ENCODE peak calls at places on chromosomes 13 and 19, in four cellular contexts. G, I, N and J are unnamed samples.

GRCh38 chr19:10861118-10861651 is 10.2 kb upstream of the CARM1 start:
- DNase-seq in G (no peak), I (peak; percentile 75), N (no peak), J (peak; percentile 62)

GRCh38 chr19:15379996-15380647 is 535 bp upstream of the AKAP8 start:
- DNase-seq in G (peak; percentile 11), I (peak; percentile 89), N (peak; percentile 68), J (peak; percentile 94)

GRCh38 chr19:1744133-1744665 is 9.1 kb upstream of the ONECUT3 start:
- DNase-seq in G (no peak), I (no peak), N (no peak), J (no peak)

GRCh38 chr13:98575009-98575866 is 1.7 kb downstream of the STK24 start:
- DNase-seq in G (no peak), I (no peak), N (no peak), J (peak; percentile 45)

GRCh38 chr19:8017808-8018207 is 12.4 kb upstream of the ELAVL1 start:
- DNase-seq in G (no peak), I (no peak), N (no peak), J (no peak)

GRCh38 chr19:23996549-23996948 is 81.9 kb downstream of the ZNF726 start:
- DNase-seq in G (no peak), I (peak; percentile 28), N (no peak), J (peak; percentile 46)

GRCh38 chr19:34096020-34096915 is 76.0 kb upstream of the LSM14A start:
- DNase-seq in G (peak; percentile 50), I (peak; percentile 46), N (no peak), J (peak; percentile 67)

GRCh38 chr19:52170304-52170703 is 1.1 kb downstream of the ZNF836 start:
- DNase-seq in G (no peak), I (no peak), N (no peak), J (no peak)

GRCh38 chr19:19860756-19861390 is 4.8 kb upstream of the ZNF253 start:
- DNase-seq in G (no peak), I (peak; percentile 92), N (peak; percentile 93), J (peak; percentile 99)

GRCh38 chr19:2399582-2399981 is 27.8 kb downstream of the TIMM13 start:
- DNase-seq in G (no peak), I (no peak), N (no peak), J (no peak)

GRCh38 chr19:51354742-51355148 is 11.4 kb downstream of the ETFB start:
- DNase-seq in G (peak; percentile 19), I (peak; percentile 73), N (no peak), J (peak; percentile 84)

GRCh38 chr19:47663911-47664771 is 49.1 kb upstream of the EHD2 start:
- DNase-seq in G (peak; percentile 99), I (no peak), N (no peak), J (peak; percentile 86)

GRCh38 chr13:26561636-26562537 is 4.4 kb downstream of the WASF3 start:
- DNase-seq in G (peak; percentile 84), I (no peak), N (no peak), J (peak; percentile 22)

GRCh38 chr13:52048516-52048915 is 24.0 kb downstream of the UTP14C start:
- DNase-seq in G (peak; percentile 41), I (no peak), N (no peak), J (no peak)

GRCh38 chr13:54357284-54357933 is 1328.8 kb downstream of the OLFM4 start:
- DNase-seq in G (no peak), I (peak; percentile 39), N (no peak), J (peak; percentile 34)

GRCh38 chr13:30752991-30753616 is 17.8 kb downstream of the ALOX5AP start:
- DNase-seq in G (no peak), I (no peak), N (no peak), J (no peak)

GRCh38 chr19:7981661-7982060 is 23.8 kb downstream of the ELAVL1 start:
- DNase-seq in G (no peak), I (no peak), N (no peak), J (no peak)

GRCh38 chr13:111327701-111328100 is 7.3 kb downstream of the TEX29 start:
- DNase-seq in G (no peak), I (no peak), N (no peak), J (no peak)

GRCh38 chr13:113635709-113636108 is 22.3 kb downstream of the ATP4B start:
- DNase-seq in G (no peak), I (no peak), N (no peak), J (no peak)

GRCh38 chr13:110331362-110331761 is 24.3 kb downstream of the COL4A2 start:
- DNase-seq in G (peak; percentile 69), I (no peak), N (no peak), J (no peak)

GRCh38 chr13:106532111-106532929 is 3.1 kb downstream of the EFNB2 start:
- DNase-seq in G (peak; percentile 32), I (no peak), N (no peak), J (peak; percentile 47)

GRCh38 chr19:32104465-32105235 is 240.8 kb upstream of the ZNF507 start:
- DNase-seq in G (no peak), I (no peak), N (no peak), J (no peak)

GRCh38 chr19:47324502-47324901 is 7.5 kb upstream of the C5AR2 start:
- DNase-seq in G (no peak), I (no peak), N (no peak), J (no peak)

GRCh38 chr19:38274734-38275133 is 10.4 kb downstream of the SPINT2 start:
- DNase-seq in G (no peak), I (no peak), N (no peak), J (no peak)

GRCh38 chr19:14412436-14413071 is 6.6 kb downstream of the DDX39A start:
- DNase-seq in G (no peak), I (no peak), N (no peak), J (no peak)

GRCh38 chr19:47471733-47472457 is at the start of gene SLC8A2:
- DNase-seq in G (peak; percentile 77), I (peak; percentile 95), N (peak; percentile 70), J (peak; percentile 96)

GRCh38 chr13:46041335-46041934 is 11.1 kb downstream of the ZC3H13 start:
- DNase-seq in G (peak; percentile 66), I (no peak), N (no peak), J (no peak)

GRCh38 chr19:13027031-13027430 is 31.8 kb downstream of the NFIX start:
- DNase-seq in G (no peak), I (no peak), N (no peak), J (no peak)

GRCh38 chr19:13027557-13027956 is 32.3 kb downstream of the NFIX start:
- DNase-seq in G (no peak), I (no peak), N (no peak), J (no peak)

GRCh38 chr19:13024958-13025653 is 29.8 kb downstream of the NFIX start:
- DNase-seq in G (no peak), I (peak; percentile 71), N (no peak), J (peak; percentile 50)

GRCh38 chr19:13025819-13026477 is 30.7 kb downstream of the NFIX start:
- DNase-seq in G (no peak), I (no peak), N (no peak), J (no peak)

DNA sequence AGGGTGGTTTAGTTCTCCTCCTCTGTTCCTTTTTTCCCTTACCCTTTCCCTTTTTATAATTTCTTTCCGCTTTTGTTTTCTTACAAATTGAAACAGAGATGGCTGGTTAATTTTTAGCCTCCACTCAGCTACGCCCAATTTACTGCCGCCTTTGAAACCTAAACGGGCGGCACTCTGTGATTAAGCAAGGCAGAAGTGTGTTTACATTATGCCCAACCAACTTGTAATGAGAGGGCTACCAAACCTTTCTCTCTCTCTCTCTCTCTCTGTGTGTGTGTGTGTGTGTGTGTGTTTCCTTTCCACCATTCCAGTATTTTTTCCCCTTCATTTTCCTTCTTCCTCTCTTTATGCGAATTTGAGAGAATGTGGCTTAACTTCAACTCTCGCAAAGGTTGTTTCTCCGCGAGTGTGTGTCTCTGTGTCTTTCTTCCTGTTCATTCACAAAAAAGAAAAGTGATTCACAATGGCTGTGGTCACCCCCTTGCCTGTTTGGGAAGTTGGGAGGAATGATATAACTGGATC is 31.3 kb downstream of the NFIX start:
- DNase-seq in G (peak; percentile 57), I (no peak), N (no peak), J (no peak)
- H3K56ac ChIP-seq in G (peak overlapping the region; percentile 53), I (no peak overlapping the region), N (no peak overlapping the region), J (no peak overlapping the region)

GRCh38 chr13:89831157-89831556 is 1516.3 kb upstream of the MIR17HG start:
- DNase-seq in G (no peak), I (no peak), N (no peak), J (no peak)

GRCh38 chr13:89827552-89827951 is 1519.9 kb upstream of the MIR17HG start:
- DNase-seq in G (no peak), I (no peak), N (no peak), J (peak; percentile 1)

DNA sequence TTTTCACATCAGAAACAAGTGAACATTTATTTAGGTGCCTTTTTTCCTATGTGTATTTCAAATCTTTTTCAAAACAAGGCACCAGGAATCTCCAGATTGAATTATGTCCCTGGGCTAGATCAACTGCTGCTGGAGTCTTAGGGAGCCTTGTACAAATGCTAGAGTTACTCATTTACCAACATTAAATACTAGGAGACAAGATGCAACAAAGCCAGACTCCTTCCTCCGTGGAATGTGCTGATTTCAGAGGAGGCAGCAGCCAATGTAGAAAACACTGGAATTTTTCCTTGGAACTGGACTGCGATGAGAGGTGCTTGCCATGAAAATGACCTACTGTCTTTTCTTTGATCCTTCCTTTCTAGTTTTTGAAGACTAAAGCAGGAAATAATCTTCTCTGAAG is 1514.7 kb upstream of the MIR17HG start:
- DNase-seq in G (peak; percentile 5), I (no peak), N (no peak), J (peak; percentile 7)
- H3K56ac ChIP-seq in G (no peak overlapping the region), I (no peak overlapping the region), N (no peak overlapping the region), J (no peak overlapping the region)

GRCh38 chr13:97433727-97434416 is at the start of gene RAP2A:
- DNase-seq in G (peak; percentile 91), I (peak; percentile 92), N (peak; percentile 74), J (peak; percentile 95)

GRCh38 chr13:97436845-97437244 is 2.9 kb downstream of the RAP2A start:
- DNase-seq in G (no peak), I (no peak), N (no peak), J (no peak)

GRCh38 chr13:97434417-97435296 is 688 bp downstream of the RAP2A start:
- DNase-seq in G (peak; percentile 20), I (peak; percentile 44), N (no peak), J (peak; percentile 45)

GRCh38 chr13:97435794-97436193 is 1.8 kb downstream of the RAP2A start:
- DNase-seq in G (no peak), I (no peak), N (no peak), J (no peak)

GRCh38 chr13:97435297-97435682 is 1.3 kb downstream of the RAP2A start:
- DNase-seq in G (no peak), I (no peak), N (no peak), J (no peak)
- H3K56ac ChIP-seq in G (no peak overlapping the region), I (no peak overlapping the region), N (no peak overlapping the region), J (no peak overlapping the region)

DNA sequence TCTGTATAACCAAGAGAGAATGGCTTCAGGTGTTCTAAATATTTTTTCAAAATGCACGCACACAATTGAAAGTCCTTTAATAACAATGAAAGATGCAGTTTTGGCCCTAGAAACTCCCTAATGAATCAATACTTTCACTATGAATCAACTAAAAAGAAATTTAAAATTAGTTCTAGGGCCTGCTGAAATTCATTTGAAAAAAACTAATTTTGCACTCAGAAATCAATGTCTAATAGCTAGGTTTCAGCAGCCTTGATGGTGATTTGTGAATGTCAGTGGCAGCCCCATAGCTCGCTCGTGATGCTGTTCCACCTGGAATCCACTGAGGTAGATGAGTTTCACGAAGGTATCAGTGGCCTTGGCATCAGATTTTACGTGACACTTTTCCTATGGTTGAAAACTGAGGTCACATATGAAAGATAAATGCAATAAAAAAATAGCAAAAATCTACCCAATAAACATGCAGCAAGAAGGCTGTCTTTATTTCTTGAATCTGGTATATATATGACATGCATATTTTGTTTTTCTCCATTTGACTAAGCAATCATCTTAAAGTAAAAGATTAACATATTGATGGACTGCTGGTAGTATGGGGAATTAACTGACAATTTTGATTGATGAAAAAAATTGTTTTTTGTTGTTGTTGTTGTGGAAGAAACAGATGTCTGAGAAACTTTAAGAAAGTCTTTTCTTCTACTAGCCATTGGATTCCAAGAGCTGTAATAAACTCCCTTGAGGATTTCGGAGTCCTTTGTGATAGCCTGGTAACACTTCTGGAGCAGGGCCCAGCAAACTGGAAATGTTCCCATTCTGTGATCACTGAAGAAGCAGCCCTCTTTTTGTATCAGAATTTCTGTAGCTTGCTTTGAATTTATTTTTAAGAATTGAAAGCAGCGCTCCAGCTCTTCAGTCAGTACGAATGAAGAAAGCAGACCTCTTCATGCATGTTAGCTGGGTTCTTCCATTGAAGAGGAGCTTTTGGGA is 141.2 kb downstream of the AKAP11 start:
- DNase-seq in G (no peak), I (no peak), N (no peak), J (no peak)
- H3K56ac ChIP-seq in G (no peak overlapping the region), I (no peak overlapping the region), N (no peak overlapping the region), J (no peak overlapping the region)